ENCODE peak calls at places on chromosomes 4 and X, in five cellular contexts. I is stimulated activated CD4-positive, alpha-beta T cell treated with anti-CD3 and anti-CD28 coated beads, Interleukin-2, amount 100 ng/mL, for 24 hours; E is NCI-H748 treated with DMSO at 0.1 percent for 48 hours; P is dermis microvascular lymphatic vessel endothelial cell; J is NCI-H2081. K is an unnamed sample.

GRCh38 chr4:92387459-92388069 is 83.8 kb downstream of the GRID2 start:
- DNase-seq in E (no peak), P (peak), I (no peak), J (peak), K (peak)

GRCh38 chr4:100986360-100986868 is 360.9 kb downstream of the PPP3CA start:
- DNase-seq in I (no peak), J (no peak), P (no peak), E (no peak), K (peak)

GRCh38 chr4:149738156-149738555 is 77.5 kb downstream of the IQCM start:
- DNase-seq in P (no peak), I (no peak), E (no peak), J (no peak), K (no peak)

GRCh38 chrX:39815621-39816020 is 282.1 kb downstream of the BCOR start:
- DNase-seq in J (no peak), I (peak), E (no peak), P (no peak), K (no peak)

GRCh38 chr4:120718979-120719566 is 203.5 kb downstream of the PRDM5 start:
- DNase-seq in I (no peak), E (peak), P (peak), J (peak), K (peak)

GRCh38 chrX:150062292-150063137 is 124.2 kb upstream of the EOLA2 start:
- DNase-seq in P (no peak), E (no peak), J (no peak), I (no peak), K (no peak)

GRCh38 chrX:107678957-107679740 is 50.8 kb downstream of the PRPS1 start:
- DNase-seq in J (no peak), P (no peak), E (no peak), I (peak), K (no peak)

GRCh38 chrX:130296743-130297142 is 28.0 kb upstream of the ZNF280C start:
- DNase-seq in P (no peak), I (no peak), J (no peak), E (no peak), K (no peak)

GRCh38 chr4:139603576-139604387 is 47.8 kb upstream of the SETD7 start:
- DNase-seq in E (peak), P (peak), I (peak), J (peak), K (peak)

GRCh38 chrX:139495324-139495723 is 35.2 kb upstream of the F9 start:
- DNase-seq in I (no peak), P (no peak), E (no peak), J (no peak), K (no peak)

GRCh38 chrX:65601530-65602281 is 65.7 kb upstream of the MSN start:
- DNase-seq in P (peak), I (peak), E (no peak), J (no peak), K (peak)

GRCh38 chrX:49230500-49231232 is 2.5 kb downstream of the CACNA1F start:
- DNase-seq in E (no peak), P (no peak), I (peak), J (no peak), K (no peak)

GRCh38 chr4:100728861-100729260 is 211.0 kb upstream of the EMCN start:
- DNase-seq in P (no peak), J (no peak), E (no peak), I (no peak), K (no peak)

GRCh38 chrX:46381630-46382029 is 163.6 kb downstream of the ZNF674 start:
- DNase-seq in P (no peak), E (no peak), J (no peak), I (peak), K (peak)

GRCh38 chrX:56397636-56398035 is 165.5 kb downstream of the KLF8 start:
- DNase-seq in J (no peak), E (no peak), I (no peak), P (no peak), K (no peak)

GRCh38 chr4:3532714-3533336 is 603 bp upstream of the LRPAP1 start:
- DNase-seq in E (no peak), I (no peak), P (no peak), J (no peak), K (no peak)

GRCh38 chrX:10033360-10034007 is 66.3 kb downstream of the CLDN34 start:
- DNase-seq in J (no peak), E (no peak), I (no peak), P (no peak), K (no peak)

GRCh38 chr4:104524026-104524425 is 29.3 kb upstream of the CXXC4 start:
- DNase-seq in J (no peak), P (no peak), I (no peak), E (no peak), K (no peak)

GRCh38 chr4:107896158-107896645 is 35.1 kb upstream of the CYP2U1 start:
- DNase-seq in J (no peak), P (peak), E (no peak), I (no peak), K (peak)

GRCh38 chrX:16394290-16394689 is 227.0 kb downstream of the MAGEB17 start:
- DNase-seq in J (no peak), I (no peak), E (no peak), P (no peak), K (no peak)

GRCh38 chr4:6198278-6198677 is 2.1 kb downstream of the JAKMIP1 start:
- DNase-seq in E (no peak), P (no peak), I (peak), J (no peak), K (no peak)

GRCh38 chr4:26206981-26207380 is 113.8 kb upstream of the RBPJ start:
- DNase-seq in P (no peak), E (no peak), J (no peak), I (no peak), K (no peak)

GRCh38 chr4:78560296-78560963 is 8.9 kb downstream of the ANXA3 start:
- DNase-seq in P (no peak), I (no peak), J (no peak), E (no peak), K (peak)

GRCh38 chrX:110851780-110852179 is 56.2 kb upstream of the CHRDL1 start:
- DNase-seq in I (no peak), J (no peak), P (no peak), E (no peak), K (no peak)

GRCh38 chr4:87309625-87310024 is 13.1 kb downstream of the HSD17B13 start:
- DNase-seq in P (no peak), E (no peak), J (no peak), I (no peak), K (no peak)

GRCh38 chrX:122857734-122858133 is 326.3 kb upstream of the GRIA3 start:
- DNase-seq in P (no peak), J (no peak), E (no peak), I (no peak), K (no peak)

GRCh38 chr4:126267689-126268088 is 952.9 kb downstream of the FAT4 start:
- DNase-seq in J (no peak), P (no peak), E (no peak), I (no peak), K (peak)

GRCh38 chrX:10750581-10750980 is 130.2 kb upstream of the MID1 start:
- DNase-seq in E (no peak), J (no peak), I (no peak), P (no peak), K (no peak)

GRCh38 chrX:33434256-33435092 is 223.1 kb upstream of the DMD start:
- DNase-seq in I (peak), P (peak), E (peak), J (peak), K (peak)

GRCh38 chr4:62288803-62289541 is 1088.8 kb downstream of the ADGRL3 start:
- DNase-seq in P (no peak), E (no peak), J (no peak), I (no peak), K (peak)

GRCh38 chr4:72945719-72946336 is 123.7 kb downstream of the COX18 start:
- DNase-seq in I (no peak), J (no peak), E (no peak), P (no peak), K (no peak)

GRCh38 chrX:47146121-47146935 is 1.3 kb downstream of the RBM10 start:
- DNase-seq in J (no peak), P (no peak), E (peak), I (no peak), K (no peak)

GRCh38 chr4:186712690-186713089 is 11.0 kb downstream of the FAT1 start:
- DNase-seq in I (no peak), P (no peak), J (no peak), E (no peak), K (peak)

GRCh38 chrX:19017271-19017670 is 33.4 kb upstream of the PHKA2 start:
- DNase-seq in P (no peak), J (peak), I (no peak), E (no peak), K (peak)

GRCh38 chr4:25474690-25475089 is 97.6 kb downstream of the ANAPC4 start:
- DNase-seq in J (no peak), P (no peak), E (no peak), I (no peak), K (no peak)

GRCh38 chrX:141341341-141341740 is 99.0 kb upstream of the SPANXC start:
- DNase-seq in E (no peak), P (no peak), J (no peak), I (no peak), K (no peak)

K was measured in trophoblast cell.